ENCODE peak calls at places on chromosome 13, in four cellular contexts. T is IMR-90, D is H9, N is H1. C is an unnamed sample.

GRCh38 chr13:36819064-36819810 is at the start of gene RFXAP:
- DNase-seq in N (peak), D (peak), T (peak), C (peak)

GRCh38 chr13:102580552-102581169 is 16.1 kb upstream of the TPP2 start:
- DNase-seq in N (no peak), D (no peak), T (peak), C (peak)

GRCh38 chr13:104376588-104376987 is 1310.4 kb upstream of the SLC10A2 start:
- DNase-seq in N (no peak), D (no peak), T (no peak), C (no peak)

GRCh38 chr13:106182404-106182803 is 353.1 kb downstream of the EFNB2 start:
- DNase-seq in D (no peak), T (peak), N (no peak), C (peak)

GRCh38 chr13:25463496-25463895 is 91.7 kb downstream of the ATP8A2 start:
- DNase-seq in T (peak), N (no peak), D (no peak), C (no peak)

GRCh38 chr13:42048323-42048624 is 174 bp upstream of the DGKH start:
- DNase-seq in D (no peak), T (no peak), N (no peak), C (no peak)

GRCh38 chr13:59318320-59318930 is 845.3 kb downstream of the DIAPH3 start:
- DNase-seq in T (peak), N (peak), D (peak), C (peak)

GRCh38 chr13:83086948-83087347 is 795.3 kb downstream of the SLITRK1 start:
- DNase-seq in N (no peak), D (no peak), T (peak), C (no peak)

GRCh38 chr13:72726721-72727416 is 560 bp downstream of the MZT1 start:
- DNase-seq in D (peak), T (no peak), N (no peak), C (peak)

GRCh38 chr13:109256866-109257760 is 529.3 kb downstream of the IRS2 start:
- DNase-seq in T (peak), D (no peak), N (no peak), C (peak)

GRCh38 chr13:43005460-43006236 is 13.6 kb upstream of the EPSTI1 start:
- DNase-seq in T (peak), N (no peak), D (no peak), C (no peak)

GRCh38 chr13:42990147-42990990 is 1.7 kb downstream of the EPSTI1 start:
- DNase-seq in N (no peak), T (peak), D (no peak), C (no peak)

GRCh38 chr13:112234131-112234875 is 141.9 kb upstream of the SPACA7 start:
- DNase-seq in D (no peak), T (no peak), N (no peak), C (no peak)

DNA sequence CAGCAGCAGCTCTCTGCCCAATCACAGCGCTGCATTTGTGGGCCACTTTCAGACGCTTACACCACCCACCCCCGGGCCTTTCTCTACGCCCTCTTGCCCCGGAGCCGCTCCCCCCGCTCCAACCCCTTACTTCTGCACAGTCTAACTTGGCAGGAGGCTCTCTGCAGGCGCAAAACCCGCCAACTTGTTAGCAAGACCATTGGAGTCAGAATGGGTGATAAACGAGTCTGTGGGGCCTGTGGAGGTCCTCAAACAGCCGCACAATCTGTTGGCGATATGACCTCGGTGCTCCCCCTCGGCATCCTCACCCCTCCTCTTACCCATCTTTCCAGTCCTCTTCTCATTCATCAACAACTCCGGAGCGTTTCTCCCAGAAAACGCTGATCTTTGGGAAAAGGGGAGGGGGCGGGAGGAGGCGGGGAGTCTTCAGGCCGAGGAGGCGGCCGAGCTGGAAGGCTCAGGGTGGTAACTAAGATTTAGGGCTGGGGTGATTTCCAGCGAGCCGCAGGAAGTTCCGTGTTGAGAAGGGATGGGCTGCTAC is 4.2 kb downstream of the SOX21 start:
- DNase-seq in D (peak), N (no peak), T (no peak), C (peak)
- H3K27ac ChIP-seq in D (no peak), N (no peak), T (no peak), C (no peak)

DNA sequence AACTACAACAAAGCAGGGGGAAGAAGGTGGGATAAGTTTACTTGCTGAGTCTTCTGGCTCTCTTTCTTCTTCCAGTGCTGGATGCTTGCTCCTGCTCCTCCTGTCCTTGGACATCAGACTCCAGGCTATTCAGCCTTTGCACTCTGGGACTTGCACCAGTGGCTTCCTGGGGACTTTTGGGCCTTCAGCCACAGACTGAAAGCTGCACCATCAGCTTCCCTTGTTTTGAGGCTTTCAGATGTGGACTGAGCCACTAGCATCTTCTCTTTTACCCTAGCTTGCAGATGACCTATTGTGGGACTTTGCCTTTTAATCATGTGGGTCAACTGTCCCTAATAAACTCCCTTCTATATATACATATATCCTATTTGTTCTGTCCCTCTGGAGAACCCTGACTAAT is 173.0 kb upstream of the UFM1 start:
- DNase-seq in D (no peak), T (no peak), N (no peak), C (no peak)
- H3K18ac ChIP-seq in D (no peak), T (no peak), N (no peak), C (no peak)

DNA sequence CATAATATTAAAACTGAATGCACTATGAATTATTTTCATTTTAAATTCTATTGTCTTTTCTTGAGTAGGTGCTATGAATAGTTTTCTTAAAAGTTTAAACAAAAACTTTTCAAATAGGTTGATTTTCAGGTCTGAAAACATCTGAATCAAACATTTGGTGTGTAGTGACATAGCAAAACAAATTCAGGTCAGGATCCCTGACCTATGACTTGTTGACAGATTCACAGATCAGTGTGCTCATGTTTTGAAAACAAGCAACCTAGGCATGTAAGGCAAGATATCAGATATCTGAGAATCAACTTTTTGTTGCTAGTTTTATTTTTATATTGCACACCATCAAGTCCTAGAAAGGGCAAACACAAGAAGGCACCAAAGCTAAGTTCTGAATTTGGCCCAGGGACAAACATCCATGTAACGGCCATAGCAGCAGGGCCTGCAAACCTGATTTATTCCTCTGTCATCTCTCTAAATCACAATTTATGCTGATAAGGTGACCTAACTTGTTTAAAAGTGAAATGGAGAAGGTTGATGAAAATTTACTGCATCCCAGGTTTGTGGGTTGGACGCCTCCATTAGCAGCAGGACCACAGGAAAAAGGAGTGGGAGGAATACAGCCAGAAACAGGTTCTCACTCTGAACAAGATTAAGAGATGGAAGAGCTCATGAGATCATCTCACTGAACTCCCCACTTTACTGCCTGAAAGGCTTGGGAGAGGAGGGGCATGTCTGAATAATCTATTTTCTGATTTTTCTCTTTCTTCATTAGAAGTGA is 337.7 kb downstream of the KCNRG start:
- DNase-seq in T (no peak), D (no peak), N (no peak), C (no peak)
- H3K56ac ChIP-seq in T (no peak), D (no peak), N (no peak), C (no peak)

DNA sequence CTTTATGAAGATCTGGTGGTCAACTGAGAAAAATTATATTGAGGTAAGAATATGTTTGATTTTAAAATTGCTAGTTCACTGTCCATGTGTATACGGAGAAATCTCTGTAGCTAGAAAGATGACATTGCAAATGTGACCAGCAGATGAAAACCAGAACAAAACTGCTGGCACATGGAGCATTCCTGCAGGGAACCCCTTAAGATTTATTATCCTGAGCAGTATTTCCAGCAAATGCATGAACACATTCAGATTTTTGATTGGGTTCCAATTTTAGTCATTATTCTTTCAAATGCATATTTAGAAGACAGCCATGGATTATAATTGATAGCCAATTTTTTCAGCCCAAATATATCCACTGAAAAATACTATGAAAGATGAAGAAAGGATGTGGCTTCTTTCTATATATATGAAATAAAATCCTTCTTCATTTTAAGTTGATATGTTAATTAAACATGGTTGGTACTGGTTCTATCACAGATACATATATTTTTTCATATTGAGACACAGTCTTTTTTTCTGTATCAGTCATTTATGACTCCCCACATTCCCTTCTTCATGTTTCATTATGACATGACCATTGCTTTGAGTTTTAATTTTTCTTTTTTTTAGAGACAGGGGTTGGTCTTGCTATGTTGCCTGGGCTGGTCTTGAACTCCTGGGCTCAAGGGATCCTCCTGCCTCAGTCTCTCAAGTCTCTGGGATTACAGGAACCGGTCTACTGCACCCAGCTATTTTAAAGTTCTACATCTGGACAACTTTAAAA is 376.6 kb downstream of the KLF12 start:
- DNase-seq in N (no peak), D (no peak), T (no peak), C (no peak)
- H3K27ac ChIP-seq in N (no peak), D (no peak), T (no peak), C (no peak)

GRCh38 chr13:50229935-50230334 is 214.7 kb downstream of the KCNRG start:
- DNase-seq in T (no peak), N (no peak), D (no peak), C (no peak)
- H3K18ac ChIP-seq in T (no peak), N (no peak), D (no peak), C (no peak)